ENCODE peak calls at places on chromosomes 4 and X, in five cellular contexts. One of them, this sample, is unnamed.

GRCh38 chrX:44474410-44474809 is 68.2 kb downstream of the FUNDC1 start:
- DNase-seq in AG10803: peak
- DNase-seq in upper lobe of left lung: no peak
- DNase-seq in AG04450: no peak
- DNase-seq in tibial artery: no peak
- DNase-seq in this sample: no peak

GRCh38 chr4:8723222-8723980 is 130.8 kb downstream of the CPZ start:
- DNase-seq in AG10803: no peak
- DNase-seq in upper lobe of left lung: peak
- DNase-seq in AG04450: no peak
- DNase-seq in tibial artery: no peak
- DNase-seq in this sample: no peak

GRCh38 chr4:85823295-85823694 is 348.3 kb downstream of the ARHGAP24 start:
- DNase-seq in AG10803: peak
- DNase-seq in upper lobe of left lung: no peak
- DNase-seq in AG04450: no peak
- DNase-seq in tibial artery: no peak
- DNase-seq in this sample: peak

GRCh38 chrX:70183091-70183490 is 5.8 kb downstream of the DGAT2L6 start:
- DNase-seq in AG10803: no peak
- DNase-seq in upper lobe of left lung: no peak
- DNase-seq in AG04450: no peak
- DNase-seq in tibial artery: no peak
- DNase-seq in this sample: no peak

GRCh38 chr4:30641345-30641744 is 78.8 kb upstream of the PCDH7 start:
- DNase-seq in AG10803: no peak
- DNase-seq in upper lobe of left lung: no peak
- DNase-seq in AG04450: no peak
- DNase-seq in tibial artery: no peak
- DNase-seq in this sample: no peak

GRCh38 chr4:123340381-123340701 is 56.3 kb upstream of the SPRY1 start:
- DNase-seq in AG10803: peak
- DNase-seq in upper lobe of left lung: no peak
- DNase-seq in AG04450: peak
- DNase-seq in tibial artery: no peak
- DNase-seq in this sample: no peak

GRCh38 chr4:6884341-6884870 is 25.2 kb upstream of the TBC1D14 start:
- DNase-seq in AG10803: peak
- DNase-seq in upper lobe of left lung: no peak
- DNase-seq in AG04450: no peak
- DNase-seq in tibial artery: no peak
- DNase-seq in this sample: no peak

GRCh38 chrX:86149089-86149488 is 838 bp downstream of the DACH2 start:
- DNase-seq in AG10803: no peak
- DNase-seq in upper lobe of left lung: no peak
- DNase-seq in AG04450: no peak
- DNase-seq in tibial artery: no peak
- DNase-seq in this sample: no peak

GRCh38 chr4:90837241-90837640 is 710.0 kb downstream of the CCSER1 start:
- DNase-seq in AG10803: no peak
- DNase-seq in upper lobe of left lung: no peak
- DNase-seq in AG04450: no peak
- DNase-seq in tibial artery: no peak
- DNase-seq in this sample: no peak

GRCh38 chrX:144768540-144768939 is 478.8 kb upstream of the SPANXN1 start:
- DNase-seq in AG10803: no peak
- DNase-seq in upper lobe of left lung: no peak
- DNase-seq in AG04450: no peak
- DNase-seq in tibial artery: no peak
- DNase-seq in this sample: no peak

GRCh38 chr4:20687894-20688293 is 12.4 kb upstream of the PACRGL start:
- DNase-seq in AG10803: peak
- DNase-seq in upper lobe of left lung: no peak
- DNase-seq in AG04450: peak
- DNase-seq in tibial artery: no peak
- DNase-seq in this sample: peak

GRCh38 chrX:19554786-19555185 is 39.5 kb upstream of the MAP3K15 start:
- DNase-seq in AG10803: peak
- DNase-seq in upper lobe of left lung: no peak
- DNase-seq in AG04450: no peak
- DNase-seq in tibial artery: no peak
- DNase-seq in this sample: no peak

GRCh38 chr4:4985844-4986243 is 33.4 kb downstream of the CYTL1 start:
- DNase-seq in AG10803: peak
- DNase-seq in upper lobe of left lung: no peak
- DNase-seq in AG04450: no peak
- DNase-seq in tibial artery: no peak
- DNase-seq in this sample: no peak
- TF ChIP-seq CTCF in AG10803: peak
- TF ChIP-seq CTCF in upper lobe of left lung: no peak
- TF ChIP-seq CTCF in AG04450: peak
- TF ChIP-seq CTCF in tibial artery: no peak
- TF ChIP-seq CTCF in this sample: peak

DNA sequence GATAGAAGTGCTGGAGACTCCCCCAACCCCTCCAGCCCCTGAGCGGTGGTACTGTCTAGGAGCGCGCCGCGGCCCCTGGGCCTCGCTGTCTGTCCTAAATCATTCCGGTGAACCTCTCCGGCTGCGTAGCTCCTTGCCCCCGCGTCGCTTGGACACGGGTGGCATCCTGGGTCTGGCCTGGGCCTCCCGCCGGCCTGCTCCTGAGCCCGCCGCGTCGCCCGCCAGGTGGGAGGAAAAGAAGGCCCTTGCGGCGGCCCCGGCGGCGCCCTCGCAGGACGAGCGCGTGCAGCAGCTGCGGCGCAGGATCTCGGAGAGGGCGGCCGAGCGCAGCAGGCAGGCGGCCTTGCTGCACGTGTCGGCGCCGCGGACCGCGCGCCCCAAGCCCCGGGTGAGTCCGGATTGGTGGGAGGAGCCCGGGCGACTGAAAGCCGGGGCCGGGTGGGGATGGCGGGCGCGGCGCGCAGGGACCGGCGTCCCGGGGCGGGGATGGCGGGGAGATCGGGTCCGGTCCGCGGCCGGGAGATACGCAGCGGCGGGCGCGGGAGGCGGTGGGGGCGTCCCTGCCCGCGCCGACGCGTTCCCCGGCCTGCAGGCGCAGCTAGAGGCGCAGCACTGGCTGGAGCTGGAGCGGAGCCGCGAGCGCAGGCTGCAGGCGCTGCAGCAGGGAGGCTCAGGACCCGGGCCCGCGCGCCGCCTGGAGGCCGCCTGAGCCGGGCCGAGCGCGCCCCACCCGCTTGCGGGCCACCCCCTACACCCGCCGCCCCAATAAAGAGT is 6.5 kb upstream of the RNF4 start:
- DNase-seq in AG10803: peak
- DNase-seq in upper lobe of left lung: peak
- DNase-seq in AG04450: peak
- DNase-seq in tibial artery: peak
- DNase-seq in this sample: no peak
- TF ChIP-seq CTCF in AG10803: no peak
- TF ChIP-seq CTCF in upper lobe of left lung: peak
- TF ChIP-seq CTCF in AG04450: peak
- TF ChIP-seq CTCF in tibial artery: peak
- TF ChIP-seq CTCF in this sample: peak

DNA sequence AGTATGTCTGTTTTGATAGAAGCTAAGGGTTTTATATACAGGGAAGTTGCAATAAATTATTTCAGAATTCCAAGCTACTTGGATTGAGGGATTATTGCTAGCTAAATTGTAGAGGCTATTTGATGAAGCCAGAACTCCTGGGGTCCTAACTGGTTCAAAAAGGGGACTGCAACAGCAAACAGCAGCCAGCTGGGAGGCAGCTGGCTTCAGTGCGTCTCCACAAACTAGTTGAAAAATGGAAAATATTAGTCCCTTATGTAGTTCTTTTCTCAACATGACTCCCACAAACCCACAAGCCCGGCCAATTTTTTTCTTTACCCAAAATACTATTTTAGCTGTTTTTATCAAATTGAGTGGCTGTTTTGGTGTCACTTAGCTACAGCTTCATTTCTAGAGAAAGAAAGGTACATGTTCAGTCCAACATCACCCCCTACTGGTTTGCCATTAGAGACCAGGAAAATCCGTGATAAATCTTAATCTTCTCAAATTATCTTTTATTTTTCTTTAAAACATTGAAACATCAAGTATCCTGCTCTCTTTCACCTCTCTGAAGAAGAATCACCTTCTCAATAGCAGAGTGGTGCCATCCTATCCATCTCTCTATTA is 97.2 kb downstream of the GUCY2F start:
- DNase-seq in AG10803: peak
- DNase-seq in upper lobe of left lung: no peak
- DNase-seq in AG04450: no peak
- DNase-seq in tibial artery: no peak
- DNase-seq in this sample: no peak
- TF ChIP-seq CTCF in AG10803: peak
- TF ChIP-seq CTCF in upper lobe of left lung: no peak
- TF ChIP-seq CTCF in AG04450: peak
- TF ChIP-seq CTCF in tibial artery: peak
- TF ChIP-seq CTCF in this sample: peak

GRCh38 chr4:101790521-101791188 is at the start of gene BANK1:
- DNase-seq in AG10803: peak
- DNase-seq in upper lobe of left lung: peak
- DNase-seq in AG04450: no peak
- DNase-seq in tibial artery: peak
- DNase-seq in this sample: no peak
- TF ChIP-seq CTCF in AG10803: peak
- TF ChIP-seq CTCF in upper lobe of left lung: no peak
- TF ChIP-seq CTCF in AG04450: peak
- TF ChIP-seq CTCF in tibial artery: no peak
- TF ChIP-seq CTCF in this sample: peak

DNA sequence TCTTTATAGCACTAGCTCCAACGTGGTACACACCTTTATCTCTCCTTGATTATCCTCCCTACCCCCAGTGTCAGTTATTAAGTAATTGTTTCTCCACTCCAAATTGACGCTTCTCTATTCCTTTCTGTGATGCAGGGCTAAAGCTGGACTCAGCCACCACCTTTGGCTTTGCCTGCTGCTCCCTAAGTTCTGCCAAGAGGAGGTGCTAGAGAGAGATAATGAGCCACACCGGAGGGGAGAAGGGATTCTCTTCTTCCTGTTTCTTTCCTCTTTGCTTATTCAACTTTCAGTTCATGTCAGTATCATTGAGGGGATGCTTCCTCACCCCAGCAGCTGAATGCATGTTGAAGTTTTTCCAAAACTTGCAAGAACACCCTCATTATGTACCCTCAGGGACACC is 176.5 kb downstream of the GBA3 start:
- DNase-seq in AG10803: no peak
- DNase-seq in upper lobe of left lung: no peak
- DNase-seq in AG04450: no peak
- DNase-seq in tibial artery: no peak
- DNase-seq in this sample: no peak
- TF ChIP-seq CTCF in AG10803: no peak
- TF ChIP-seq CTCF in upper lobe of left lung: no peak
- TF ChIP-seq CTCF in AG04450: no peak
- TF ChIP-seq CTCF in tibial artery: no peak
- TF ChIP-seq CTCF in this sample: peak

GRCh38 chr4:150211821-150212445 is 133.7 kb downstream of the DCLK2 start:
- DNase-seq in AG10803: peak
- DNase-seq in upper lobe of left lung: no peak
- DNase-seq in AG04450: no peak
- DNase-seq in tibial artery: no peak
- DNase-seq in this sample: no peak

GRCh38 chr4:150206981-150207380 is 128.7 kb downstream of the DCLK2 start:
- DNase-seq in AG10803: no peak
- DNase-seq in upper lobe of left lung: no peak
- DNase-seq in AG04450: no peak
- DNase-seq in tibial artery: no peak
- DNase-seq in this sample: no peak

GRCh38 chr4:150207871-150208270 is 129.6 kb downstream of the DCLK2 start:
- DNase-seq in AG10803: no peak
- DNase-seq in upper lobe of left lung: no peak
- DNase-seq in AG04450: no peak
- DNase-seq in tibial artery: no peak
- DNase-seq in this sample: peak

GRCh38 chr4:150211016-150211415 is 132.8 kb downstream of the DCLK2 start:
- DNase-seq in AG10803: peak
- DNase-seq in upper lobe of left lung: no peak
- DNase-seq in AG04450: no peak
- DNase-seq in tibial artery: no peak
- DNase-seq in this sample: no peak

DNA sequence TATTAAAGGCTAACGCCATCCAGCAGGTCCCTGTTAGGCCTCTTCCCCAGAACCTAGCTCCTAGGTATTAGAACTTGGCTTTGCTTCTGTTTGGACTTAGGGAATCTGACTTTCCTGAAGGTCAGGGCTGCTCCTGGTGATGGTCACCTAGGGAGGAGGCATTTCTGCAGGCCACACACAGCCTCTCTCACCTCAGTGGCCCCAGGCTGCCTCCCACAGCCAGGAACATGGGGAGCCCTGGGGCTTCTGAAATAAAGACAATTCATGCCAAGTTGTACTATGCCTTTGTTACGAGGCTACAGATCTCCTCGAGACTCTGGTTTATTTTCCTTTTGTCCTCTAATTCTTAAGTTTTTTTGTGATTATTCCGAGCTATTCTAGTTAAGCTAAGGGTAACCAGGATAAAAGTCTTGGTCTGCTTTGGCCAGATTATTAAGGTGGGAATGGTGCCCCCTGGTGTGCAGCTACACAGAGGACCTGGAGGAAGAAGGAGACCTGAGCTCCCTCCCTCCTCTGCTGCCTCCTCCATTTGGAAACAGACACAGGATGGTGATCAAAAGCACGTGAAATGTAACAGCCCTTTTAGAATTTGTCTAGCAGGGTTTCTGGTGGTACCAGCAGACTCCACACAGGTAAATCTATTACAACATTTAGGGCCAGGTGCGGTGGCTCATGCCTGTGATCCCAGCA is 131.0 kb downstream of the DCLK2 start:
- DNase-seq in AG10803: peak
- DNase-seq in upper lobe of left lung: peak
- DNase-seq in AG04450: peak
- DNase-seq in tibial artery: peak
- DNase-seq in this sample: no peak
- TF ChIP-seq CTCF in AG10803: peak
- TF ChIP-seq CTCF in upper lobe of left lung: peak
- TF ChIP-seq CTCF in AG04450: peak
- TF ChIP-seq CTCF in tibial artery: peak
- TF ChIP-seq CTCF in this sample: peak

DNA sequence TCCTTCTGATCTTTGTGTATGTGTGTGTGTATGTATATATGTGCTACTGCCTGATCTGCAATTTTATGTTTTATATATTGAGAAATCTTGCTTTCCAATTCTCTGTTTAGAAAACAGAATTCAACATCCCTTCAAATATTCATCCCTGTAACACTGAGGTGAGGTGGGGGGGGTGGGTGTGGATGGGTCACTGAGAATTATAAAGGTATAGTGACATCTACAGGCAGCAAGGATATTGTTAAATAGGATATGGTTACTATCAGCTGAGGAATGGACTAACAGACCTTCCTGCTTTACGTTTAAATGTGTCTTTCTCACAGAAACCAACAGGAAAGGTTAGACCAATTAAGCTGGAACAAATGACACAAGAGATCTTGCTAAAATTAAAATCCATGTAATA is 19.0 kb upstream of the MAGEB2 start:
- DNase-seq in AG10803: no peak
- DNase-seq in upper lobe of left lung: no peak
- DNase-seq in AG04450: no peak
- DNase-seq in tibial artery: no peak
- DNase-seq in this sample: no peak
- TF ChIP-seq CTCF in AG10803: peak
- TF ChIP-seq CTCF in upper lobe of left lung: no peak
- TF ChIP-seq CTCF in AG04450: no peak
- TF ChIP-seq CTCF in tibial artery: no peak
- TF ChIP-seq CTCF in this sample: peak